ENCODE peak calls at places on chromosomes 12 and 14, in seven cellular contexts. M is suprapubic skin, N is body of pancreas, L is Caco-2, G is testis, D is tibial artery, X is lower lobe of right lung. Z is an unnamed sample. For H3K9me3, the result is how much of the 10 kb centered on the place peaks cover.

GRCh38 chr14:100755649-100756048 is 29.0 kb downstream of the DLK1 start:
- DNase-seq in M (no peak), N (no peak), L (no peak), G (no peak), D (no peak), X (no peak), Z (no peak)

GRCh38 chr14:100421756-100422470 is 98.8 kb downstream of the SLC25A47 start:
- DNase-seq in M (no peak), N (no peak), L (no peak), G (no peak), D (no peak), X (no peak), Z (no peak)

GRCh38 chr12:80937391-80938238 is at the start of gene LIN7A:
- DNase-seq in M (no peak), N (no peak), L (peak), G (peak), D (peak), X (peak), Z (peak)

GRCh38 chr12:71955946-71956345 is 17.3 kb downstream of the TPH2 start:
- DNase-seq in M (no peak), N (no peak), L (no peak), G (no peak), D (no peak), X (no peak), Z (no peak)

GRCh38 chr12:116242740-116243139 is 34.8 kb downstream of the MED13L start:
- DNase-seq in M (no peak), N (no peak), L (no peak), G (no peak), D (no peak), X (no peak), Z (no peak)

GRCh38 chr12:65695077-65695865 is 129.0 kb upstream of the HMGA2 start:
- DNase-seq in M (no peak), N (peak), L (no peak), G (no peak), D (no peak), X (peak), Z (peak)

GRCh38 chr12:30420561-30420960 is 275.1 kb downstream of the IPO8 start:
- DNase-seq in M (no peak), N (no peak), L (no peak), G (no peak), D (no peak), X (no peak), Z (no peak)

GRCh38 chr14:91164676-91165075 is 50.8 kb downstream of the DGLUCY start:
- DNase-seq in M (no peak), N (peak), L (no peak), G (peak), D (no peak), X (peak), Z (peak)

GRCh38 chr14:61609143-61609851 is 86.0 kb upstream of the HIF1A start:
- DNase-seq in M (no peak), N (no peak), L (no peak), G (no peak), D (no peak), X (no peak), Z (peak)

GRCh38 chr14:54085841-54086240 is 129.2 kb upstream of the BMP4 start:
- DNase-seq in M (no peak), N (no peak), L (no peak), G (no peak), D (no peak), X (no peak), Z (no peak)

GRCh38 chr14:58430156-58430555 is 2.6 kb downstream of the KIAA0586 start:
- DNase-seq in M (no peak), N (no peak), L (no peak), G (no peak), D (no peak), X (no peak), Z (no peak)

GRCh38 chr12:119695034-119695433 is 27.1 kb downstream of the PRKAB1 start:
- DNase-seq in M (no peak), N (no peak), L (no peak), G (no peak), D (peak), X (no peak), Z (no peak)

GRCh38 chr14:104423224-104423681 is 156.3 kb upstream of the C14orf180 start:
- DNase-seq in M (peak), N (no peak), L (no peak), G (no peak), D (no peak), X (no peak), Z (no peak)
- H3K9me3 ChIP-seq in M (under half), N (under half), L (under half), G (under half), D (under half), X (under half), Z (under half)

GRCh38 chr12:27595231-27595642 is 71.2 kb downstream of the PPFIBP1 start:
- DNase-seq in M (no peak), N (peak), L (no peak), G (peak), D (peak), X (no peak), Z (no peak)

GRCh38 chr12:27589419-27589818 is 65.4 kb downstream of the PPFIBP1 start:
- DNase-seq in M (no peak), N (no peak), L (no peak), G (no peak), D (no peak), X (no peak), Z (no peak)

GRCh38 chr12:27593266-27593665 is 69.3 kb downstream of the PPFIBP1 start:
- DNase-seq in M (no peak), N (no peak), L (no peak), G (no peak), D (no peak), X (no peak), Z (no peak)

GRCh38 chr12:27588786-27589185 is 64.8 kb downstream of the PPFIBP1 start:
- DNase-seq in M (no peak), N (no peak), L (no peak), G (no peak), D (no peak), X (no peak), Z (no peak)

DNA sequence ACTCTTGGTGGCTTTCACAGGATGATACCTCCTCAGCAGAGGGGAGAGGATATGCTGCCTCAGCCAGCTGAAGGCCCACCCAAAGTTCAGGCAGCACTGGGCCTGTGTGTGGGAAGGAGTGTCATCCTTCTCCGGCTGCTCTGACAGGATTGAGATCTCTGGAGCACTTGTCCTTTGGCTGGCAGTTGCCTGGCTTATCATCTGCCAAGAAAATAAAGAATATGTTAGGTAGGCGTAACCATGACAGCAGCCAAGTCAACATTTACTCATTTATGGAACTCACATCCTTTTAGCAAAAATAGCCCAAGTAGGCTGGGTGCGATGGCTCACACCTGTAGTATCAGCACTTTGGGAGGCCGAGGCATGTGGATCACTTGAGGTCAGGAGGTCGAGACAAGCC is 68.5 kb downstream of the PPFIBP1 start:
- DNase-seq in M (peak), N (peak), L (no peak), G (no peak), D (no peak), X (no peak), Z (peak)
- TF ChIP-seq CTCF in M (no peak), N (no peak), L (no peak), G (no peak), D (no peak), X (no peak), Z (no peak)

DNA sequence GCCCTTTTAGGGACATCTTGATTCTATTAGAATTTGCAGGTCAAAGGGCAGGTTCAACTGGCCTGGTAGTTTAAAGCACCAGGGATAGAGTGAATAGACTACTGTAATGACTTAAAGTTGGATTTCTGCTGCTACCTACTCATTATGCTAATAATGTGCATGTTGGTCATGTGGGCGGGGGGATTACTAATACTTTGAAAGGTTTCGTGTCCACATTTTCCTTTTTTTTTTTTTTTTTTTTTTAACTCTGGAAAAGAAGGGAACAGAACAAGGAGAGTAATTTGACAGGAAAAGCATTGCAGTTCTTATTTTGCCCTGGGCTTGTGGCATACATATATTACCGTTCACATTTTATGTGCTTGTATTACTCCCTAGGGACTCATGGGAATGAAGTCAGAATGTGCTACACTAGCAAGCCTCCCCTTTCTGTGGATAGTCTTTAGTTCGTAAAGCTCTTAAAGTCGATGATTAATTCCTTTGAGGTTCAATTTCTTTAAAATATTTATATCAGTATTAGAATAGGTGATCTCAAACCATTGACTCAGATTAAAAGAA is 226.6 kb downstream of the FBXL14 start:
- DNase-seq in M (no peak), N (no peak), L (no peak), G (no peak), D (no peak), X (no peak), Z (no peak)
- H3K4me3 ChIP-seq in M (no peak), N (no peak), L (no peak), G (no peak), D (no peak), X (no peak), Z (no peak)

GRCh38 chr12:132965796-132966195 is 9.7 kb upstream of the ZNF605 start:
- DNase-seq in M (no peak), N (no peak), L (no peak), G (no peak), D (no peak), X (no peak), Z (no peak)

GRCh38 chr12:132966676-132967415 is 10.7 kb upstream of the ZNF605 start:
- DNase-seq in M (no peak), N (no peak), L (no peak), G (no peak), D (no peak), X (no peak), Z (no peak)

GRCh38 chr12:132972374-132972773 is 13.8 kb upstream of the ZNF26 start:
- DNase-seq in M (no peak), N (no peak), L (no peak), G (no peak), D (no peak), X (no peak), Z (no peak)

DNA sequence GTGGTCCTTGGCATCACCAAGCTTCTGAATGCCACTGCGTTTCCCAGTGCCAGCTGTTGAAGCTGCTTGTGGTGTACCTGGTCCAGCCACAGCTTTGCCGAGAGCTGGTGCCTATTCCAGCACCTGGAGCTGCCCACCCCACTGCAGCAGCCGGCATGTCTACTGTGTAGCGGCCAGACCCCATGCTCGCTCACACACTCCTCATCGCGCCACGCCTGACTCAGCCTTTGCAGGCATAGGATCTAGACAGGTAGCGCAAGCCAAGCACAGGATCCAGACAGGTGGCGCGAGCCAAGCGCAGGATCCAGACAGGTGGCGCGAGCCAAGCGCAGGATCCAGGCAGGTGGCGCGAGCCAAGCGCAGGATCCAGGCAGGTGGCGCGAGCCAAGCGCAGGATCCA is 11.6 kb upstream of the ZNF605 start:
- DNase-seq in M (no peak), N (no peak), L (no peak), G (no peak), D (no peak), X (no peak), Z (no peak)
- H3K9me3 ChIP-seq in M (under half), N (under half), L (under half), G (under half), D (half or more), X (under half), Z (half or more)

DNA sequence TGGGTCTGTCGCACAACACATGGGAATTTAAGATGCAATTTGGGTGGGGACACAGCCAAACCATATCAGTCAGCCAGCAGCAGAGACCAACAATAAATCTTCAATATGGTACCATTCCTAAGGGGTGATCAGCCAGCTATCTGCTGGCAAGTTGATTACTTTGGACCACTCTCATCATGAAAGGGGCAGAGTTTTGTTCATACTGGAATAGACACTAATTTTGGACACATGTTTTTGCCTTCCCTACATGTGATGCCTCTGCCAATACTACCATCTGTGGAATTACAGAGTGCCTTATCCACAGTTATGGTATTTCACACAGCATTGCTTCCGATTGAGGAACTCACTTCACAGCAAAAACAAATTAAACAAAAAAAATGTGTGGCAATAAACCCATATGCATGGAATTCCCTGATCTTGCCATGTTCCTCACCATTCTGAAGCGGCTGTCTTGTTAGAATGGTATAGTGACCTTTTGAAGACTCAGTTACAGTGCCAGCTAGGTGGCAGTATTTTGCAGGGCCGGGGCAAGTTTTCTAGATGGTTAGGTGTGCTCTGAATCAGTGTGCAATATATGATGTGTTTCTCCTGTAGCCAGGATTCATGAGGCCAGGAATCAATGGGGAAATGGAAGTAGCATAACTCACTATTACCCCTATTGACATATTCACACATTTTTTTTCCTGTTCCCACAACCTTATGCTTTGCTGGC is 179.0 kb upstream of the IGF1 start:
- DNase-seq in M (no peak), N (no peak), L (no peak), G (peak), D (no peak), X (no peak), Z (no peak)
- TF ChIP-seq CTCF in M (no peak), N (no peak), L (no peak), G (peak), D (no peak), X (no peak), Z (no peak)

GRCh38 chr14:35807131-35807961 is 1.7 kb downstream of the RALGAPA1 start:
- DNase-seq in M (no peak), N (no peak), L (no peak), G (no peak), D (no peak), X (no peak), Z (no peak)
- H3K4me3 ChIP-seq in M (peak), N (no peak), L (peak), G (no peak), D (peak), X (peak), Z (no peak)